ENCODE peak calls at places on chromosomes 2 and 18, in four cellular contexts. R is HepG2, U is H1, S is GM12878. C is an unnamed sample.

GRCh38 chr18:28412521-28412920 is 235.6 kb upstream of the CDH2 start:
- DNase-seq in R (no peak), U (no peak), S (no peak), C (no peak)

GRCh38 chr2:98088261-98088660 is 1.3 kb downstream of the VWA3B start:
- DNase-seq in R (no peak), U (no peak), S (no peak), C (no peak)

GRCh38 chr2:8574196-8575010 is 107.5 kb upstream of the ID2 start:
- DNase-seq in R (peak; percentile 90), U (no peak), S (no peak), C (no peak)

GRCh38 chr18:13004316-13004879 is 13.2 kb downstream of the CEP192 start:
- DNase-seq in R (no peak), U (no peak), S (no peak), C (no peak)

GRCh38 chr2:223101340-223102039 is 49.5 kb downstream of the KCNE4 start:
- DNase-seq in R (peak; percentile 31), U (peak; percentile 67), S (peak; percentile 31), C (peak; percentile 65)

GRCh38 chr2:137951606-137952005 is 12.7 kb upstream of the HNMT start:
- DNase-seq in R (no peak), U (no peak), S (no peak), C (no peak)

GRCh38 chr2:102060792-102061191 is 69.0 kb downstream of the IL1R2 start:
- DNase-seq in R (no peak), U (no peak), S (no peak), C (no peak)

GRCh38 chr18:23032030-23032582 is 99.0 kb downstream of the RBBP8 start:
- DNase-seq in R (no peak), U (no peak), S (no peak), C (no peak)

GRCh38 chr2:35846-36245 is 10.5 kb downstream of the FAM110C start:
- DNase-seq in R (no peak), U (no peak), S (no peak), C (no peak)

GRCh38 chr18:4658804-4659203 is 203.7 kb upstream of the DLGAP1 start:
- DNase-seq in R (no peak), U (no peak), S (no peak), C (no peak)

GRCh38 chr18:39453882-39454281 is 1888.3 kb upstream of the CELF4 start:
- DNase-seq in R (peak; percentile 30), U (no peak), S (no peak), C (no peak)

GRCh38 chr2:191030521-191031154 is 16.7 kb upstream of the STAT1 start:
- DNase-seq in R (peak; percentile 52), U (no peak), S (no peak), C (no peak)

GRCh38 chr2:240922234-240922981 is 16.3 kb downstream of the CROCC2 start:
- DNase-seq in R (no peak), U (peak; percentile 47), S (no peak), C (no peak)

GRCh38 chr2:7812231-7812995 is 869.4 kb upstream of the ID2 start:
- DNase-seq in R (no peak), U (no peak), S (no peak), C (no peak)

GRCh38 chr2:233466991-233467603 is 99.5 kb downstream of the USP40 start:
- DNase-seq in R (no peak), U (no peak), S (no peak), C (no peak)

GRCh38 chr2:171158790-171159325 is 1.8 kb downstream of the TLK1 start:
- DNase-seq in R (no peak), U (no peak), S (no peak), C (no peak)

GRCh38 chr2:45046786-45047185 is 37.5 kb upstream of the SIX2 start:
- DNase-seq in R (no peak), U (no peak), S (no peak), C (no peak)

GRCh38 chr2:220165401-220165800 is 538.0 kb downstream of the SLC4A3 start:
- DNase-seq in R (no peak), U (peak; percentile 51), S (no peak), C (no peak)

GRCh38 chr18:3008546-3008945 is 4.4 kb downstream of the LPIN2 start:
- DNase-seq in R (no peak), U (no peak), S (no peak), C (no peak)

GRCh38 chr18:13268746-13269285 is 50.3 kb downstream of the LDLRAD4 start:
- DNase-seq in R (no peak), U (no peak), S (no peak), C (no peak)

GRCh38 chr2:12321017-12321641 is 395.6 kb upstream of the TRIB2 start:
- DNase-seq in R (no peak), U (no peak), S (no peak), C (no peak)
- H3K9ac ChIP-seq in R (no peak overlapping the region), U (no peak overlapping the region), S (no peak overlapping the region), C (no peak overlapping the region)

DNA sequence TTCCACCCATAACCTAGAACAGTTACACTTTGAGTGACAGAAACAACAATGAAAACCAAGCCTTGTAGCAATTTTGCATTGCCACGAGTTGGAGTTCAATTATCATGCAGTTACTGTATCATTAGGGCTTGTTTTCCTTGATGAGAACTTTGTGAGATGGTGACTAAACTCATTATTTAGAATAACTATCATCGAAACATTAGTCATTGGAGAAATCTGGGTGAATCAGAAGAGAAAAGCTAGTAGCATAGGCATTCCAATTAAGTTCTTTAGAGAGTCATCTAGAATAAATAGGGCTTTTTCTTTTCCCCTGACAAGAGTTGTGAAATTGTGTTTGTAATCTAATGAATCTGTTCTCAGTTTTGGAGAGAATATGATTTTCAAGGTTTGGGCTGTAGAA is 122.8 kb upstream of the DOCK10 start:
- DNase-seq in R (no peak), U (no peak), S (no peak), C (no peak)
- TF ChIP-seq SUZ12 in R (no peak), U (no peak), S (no peak), C (no peak)

GRCh38 chr2:144453486-144454158 is 66.3 kb downstream of the ZEB2 start:
- DNase-seq in R (no peak), U (no peak), S (no peak), C (no peak)
- H3K9ac ChIP-seq in R (no peak overlapping the region), U (no peak overlapping the region), S (no peak overlapping the region), C (no peak overlapping the region)

GRCh38 chr2:16114836-16115235 is 174.5 kb downstream of the MYCN start:
- DNase-seq in R (peak; percentile 27), U (no peak), S (no peak), C (no peak)
- TF ChIP-seq SUZ12 in R (no peak), U (no peak), S (no peak), C (no peak)

GRCh38 chr2:230868947-230869690 is 4.4 kb downstream of the ITM2C start:
- DNase-seq in R (no peak), U (peak; percentile 53), S (no peak), C (no peak)

GRCh38 chr2:230866704-230867561 is 2.2 kb downstream of the ITM2C start:
- DNase-seq in R (no peak), U (peak; percentile 45), S (no peak), C (no peak)

GRCh38 chr2:230869691-230870543 is 5.2 kb downstream of the ITM2C start:
- DNase-seq in R (no peak), U (peak; percentile 46), S (no peak), C (no peak)

GRCh38 chr2:230865766-230866703 is 1.3 kb downstream of the ITM2C start:
- DNase-seq in R (no peak), U (peak; percentile 64), S (no peak), C (no peak)

DNA sequence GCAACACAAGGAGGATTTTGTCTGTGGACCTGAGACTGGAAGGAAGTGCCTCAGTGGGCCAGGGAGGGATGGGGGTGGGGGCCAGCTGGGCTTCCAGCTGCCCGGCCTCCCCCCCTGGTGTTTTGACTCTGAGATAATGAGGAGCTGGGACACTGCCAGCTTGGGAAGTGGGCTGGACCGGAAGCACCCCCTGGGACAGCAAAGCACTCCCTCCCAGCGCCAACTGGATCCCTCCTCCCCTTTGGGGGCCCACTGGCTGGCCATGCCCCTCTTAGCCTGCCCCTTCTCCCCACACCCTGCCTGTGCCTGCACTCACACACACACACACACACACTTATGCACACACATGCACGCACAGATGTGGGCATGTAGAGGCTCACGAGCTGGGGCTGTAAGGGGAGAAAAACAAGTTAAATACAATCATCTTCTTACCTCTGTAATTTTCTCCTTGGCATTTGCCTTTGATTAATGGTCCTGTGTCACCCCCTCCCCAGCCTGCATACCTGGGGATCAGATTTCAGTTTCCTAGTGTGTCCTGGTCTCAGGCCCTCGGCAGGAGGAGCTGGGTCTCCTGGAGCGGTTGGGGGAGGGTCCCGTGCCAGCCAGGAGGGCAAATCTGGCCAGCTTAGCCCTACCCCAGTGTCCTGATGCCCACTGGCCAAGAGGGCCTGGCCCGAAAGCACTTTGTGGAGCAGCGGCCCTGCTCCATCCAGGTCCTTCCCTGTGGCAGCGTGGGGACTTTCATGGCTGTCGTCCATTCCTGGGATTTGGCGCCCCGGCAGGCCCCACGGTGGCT is 3.6 kb downstream of the ITM2C start:
- DNase-seq in R (no peak), U (peak; percentile 72), S (no peak), C (no peak)
- H3K9ac ChIP-seq in R (no peak overlapping the region), U (peak overlapping the region; percentile 43), S (no peak overlapping the region), C (peak overlapping the region; percentile 86)

GRCh38 chr2:47266939-47267338 is 111.8 kb upstream of the STPG4 start:
- DNase-seq in R (no peak), U (no peak), S (no peak), C (no peak)
- TF ChIP-seq SUZ12 in R (no peak), U (no peak), S (no peak), C (no peak)

C was measured in NT2/D1.